ENCODE peak calls at places on chromosomes 16 and 17, in five cellular contexts. I is stimulated activated CD4-positive, alpha-beta T cell treated with anti-CD3 and anti-CD28 coated beads, TNF-alpha, amount 100 ng/mL, for 4 hours; X is body of pancreas; O is kidney; P is amniotic stem cell. E is an unnamed sample.

GRCh38 chr17:17693253-17693954 is 12.1 kb downstream of the RAI1 start:
- DNase-seq in I (no peak), X (peak), O (no peak), P (no peak), E (peak)

GRCh38 chr17:54736573-54736972 is 164.1 kb upstream of the TOM1L1 start:
- DNase-seq in I (no peak), X (no peak), O (no peak), P (no peak), E (no peak)

GRCh38 chr16:81142864-81143263 is 46.7 kb upstream of the GCSH start:
- DNase-seq in I (no peak), X (no peak), O (no peak), P (no peak), E (no peak)

GRCh38 chr16:27378871-27379580 is 22.9 kb upstream of the IL21R start:
- DNase-seq in I (no peak), X (no peak), O (no peak), P (no peak), E (no peak)

GRCh38 chr16:50742521-50743150 is 750 bp downstream of the CYLD start:
- DNase-seq in I (peak), X (peak), O (no peak), P (no peak), E (peak)

GRCh38 chr17:31248986-31249385 is 48.1 kb downstream of the OMG start:
- DNase-seq in I (no peak), X (no peak), O (no peak), P (peak), E (peak)

GRCh38 chr16:67782567-67783352 is 23.6 kb downstream of the RANBP10 start:
- DNase-seq in I (no peak), X (no peak), O (no peak), P (no peak), E (no peak)

GRCh38 chr16:69796285-69797118 is 34.4 kb downstream of the WWP2 start:
- DNase-seq in I (no peak), X (no peak), O (no peak), P (peak), E (peak)

GRCh38 chr16:12971216-12971615 is 69.8 kb downstream of the SHISA9 start:
- DNase-seq in I (no peak), X (no peak), O (no peak), P (no peak), E (no peak)

GRCh38 chr17:16462070-16462864 is 29.7 kb downstream of the LRRC75A start:
- DNase-seq in I (no peak), X (no peak), O (no peak), P (no peak), E (peak)

GRCh38 chr17:82106697-82107305 is 8.8 kb upstream of the FASN start:
- DNase-seq in I (no peak), X (peak), O (no peak), P (no peak), E (peak)

GRCh38 chr17:37818689-37819088 is 73.8 kb upstream of the HNF1B start:
- DNase-seq in I (no peak), X (peak), O (peak), P (no peak), E (no peak)

GRCh38 chr17:14307560-14308024 is 6.7 kb downstream of the HS3ST3B1 start:
- DNase-seq in I (no peak), X (no peak), O (no peak), P (peak), E (peak)

GRCh38 chr16:84396537-84397008 is 28.2 kb downstream of the ATP2C2 start:
- DNase-seq in I (no peak), X (no peak), O (peak), P (no peak), E (peak)

GRCh38 chr17:12256380-12256995 is 235.8 kb downstream of the MAP2K4 start:
- DNase-seq in I (no peak), X (peak), O (no peak), P (peak), E (peak)

E was measured in osteoblast.